ENCODE peak calls at places on chromosomes 1 and 21, in four cellular contexts. F is ovary; Y is lower leg skin; B is activated CD4-positive, alpha-beta T cell treated with anti-CD3 and anti-CD28 coated beads for 1 hour. S is an unnamed sample.

GRCh38 chr21:29271927-29272333 is 26.8 kb upstream of the BACH1 start:
- DNase-seq in B (no peak), Y (no peak), F (no peak), S (no peak)

GRCh38 chr1:27804791-27805190 is 25.8 kb upstream of the PPP1R8 start:
- DNase-seq in B (no peak), Y (no peak), F (no peak), S (no peak)

GRCh38 chr1:81179239-81179638 is 621.5 kb upstream of the ADGRL2 start:
- DNase-seq in F (no peak), B (no peak), Y (no peak), S (no peak)

GRCh38 chr1:215631040-215631439 is 63.9 kb downstream of the KCTD3 start:
- DNase-seq in F (no peak), B (no peak), Y (no peak), S (no peak)

GRCh38 chr1:109197163-109198042 is 16.3 kb upstream of the SARS1 start:
- DNase-seq in Y (no peak), F (no peak), B (no peak), S (peak)

GRCh38 chr1:192809286-192810252 is 730 bp downstream of the RGS2 start:
- DNase-seq in F (peak), B (peak), Y (no peak), S (peak)

GRCh38 chr1:25854554-25854953 is 4.7 kb downstream of the AUNIP start:
- DNase-seq in Y (no peak), B (no peak), F (no peak), S (peak)

GRCh38 chr1:2130871-2131289 is 63.7 kb downstream of the FAAP20 start:
- DNase-seq in B (no peak), F (no peak), Y (no peak), S (no peak)

S was measured in myocyte.